ENCODE peak calls at places on chromosome 17, in ten cellular contexts. J is A172; D is activated T-helper 2 cell treated with anti-CD3 and anti-CD28 coated beads, Interferon-gamma antibody, Interleukin-2, Interleukin-4, amounts not matched to agents 10 μg/mL and 5 μg/mL and 100 μg/mL, durations not matched to agents 14 hours and 24 hours and 36 hours; E is NCI-H446; O is GDM1; F is foreskin fibroblast; N is astrocyte of the spinal cord; R is neural progenitor cell; U is bronchial epithelial cell; K is Kasumi-1. S is an unnamed sample.

GRCh38 chr17:60525347-60525623 is 757 bp downstream of the APPBP2 start:
- DNase-seq in J (peak), D (no peak), E (no peak), O (no peak), F (no peak), N (peak), R (peak), U (peak), K (peak), S (no peak)

GRCh38 chr17:1908699-1909309 is 79.0 kb downstream of the RPA1 start:
- DNase-seq in J (peak), D (peak), E (peak), O (peak), F (peak), N (peak), R (peak), U (peak), K (peak), S (peak)

GRCh38 chr17:17171991-17172939 is 33.9 kb downstream of the PLD6 start:
- DNase-seq in J (no peak), D (no peak), E (no peak), O (no peak), F (no peak), N (no peak), R (no peak), U (peak), K (no peak), S (no peak)

GRCh38 chr17:35084987-35085386 is 21.5 kb upstream of the RFFL start:
- DNase-seq in J (peak), D (no peak), E (no peak), O (no peak), F (peak), N (peak), R (no peak), U (peak), K (no peak), S (peak)

GRCh38 chr17:50473901-50474300 is 4.8 kb upstream of the RSAD1 start:
- DNase-seq in J (no peak), D (no peak), E (no peak), O (no peak), F (no peak), N (no peak), R (no peak), U (no peak), K (no peak), S (no peak)

GRCh38 chr17:59365383-59365981 is 34.0 kb downstream of the YPEL2 start:
- DNase-seq in J (no peak), D (peak), E (no peak), O (no peak), F (no peak), N (no peak), R (peak), U (no peak), K (no peak), S (no peak)

GRCh38 chr17:65750678-65751077 is 189.2 kb upstream of the AXIN2 start:
- DNase-seq in J (peak), D (no peak), E (peak), O (no peak), F (peak), N (peak), R (no peak), U (peak), K (peak), S (peak)

GRCh38 chr17:81993726-81994592 is 16.5 kb downstream of the ASPSCR1 start:
- DNase-seq in J (no peak), D (no peak), E (no peak), O (no peak), F (no peak), N (no peak), R (peak), U (no peak), K (no peak), S (no peak)

GRCh38 chr17:71926746-71927398 is 193.9 kb upstream of the SOX9 start:
- DNase-seq in J (peak), D (no peak), E (peak), O (no peak), F (peak), N (no peak), R (no peak), U (no peak), K (no peak), S (peak)

GRCh38 chr17:28057731-28058246 is 15.3 kb downstream of the NLK start:
- DNase-seq in J (no peak), D (no peak), E (no peak), O (no peak), F (no peak), N (no peak), R (no peak), U (peak), K (no peak), S (peak)

GRCh38 chr17:59840908-59841666 is 51.7 kb downstream of the TUBD1 start:
- DNase-seq in J (no peak), D (no peak), E (no peak), O (no peak), F (no peak), N (peak), R (no peak), U (peak), K (no peak), S (peak)

S was measured in mammary epithelial cell.